ENCODE peak calls at places on chromosomes 7 and 10, in four cellular contexts. One of them, this sample, is unnamed. For H3K9me3 and H3K27me3, the result is how much of the 10 kb centered on the place peaks cover.

GRCh38 chr7:137986252-137987010 is 15.5 kb downstream of the CREB3L2 start:
- DNase-seq in GM23248: peak
- DNase-seq in heart right ventricle: no peak
- DNase-seq in neural progenitor cell: no peak
- DNase-seq in this sample: no peak

GRCh38 chr10:3542185-3542611 is 242.8 kb downstream of the KLF6 start:
- DNase-seq in GM23248: peak
- DNase-seq in heart right ventricle: no peak
- DNase-seq in neural progenitor cell: no peak
- DNase-seq in this sample: peak

GRCh38 chr10:70587045-70587658 is 15.4 kb downstream of the PRF1 start:
- DNase-seq in GM23248: no peak
- DNase-seq in heart right ventricle: no peak
- DNase-seq in neural progenitor cell: no peak
- DNase-seq in this sample: no peak

GRCh38 chr10:95964786-95965185 is 57.0 kb downstream of the CC2D2B start:
- DNase-seq in GM23248: peak
- DNase-seq in heart right ventricle: no peak
- DNase-seq in neural progenitor cell: no peak
- DNase-seq in this sample: no peak

GRCh38 chr10:89515031-89515841 is 20.2 kb downstream of the SLC16A12 start:
- DNase-seq in GM23248: peak
- DNase-seq in heart right ventricle: no peak
- DNase-seq in neural progenitor cell: no peak
- DNase-seq in this sample: peak

GRCh38 chr7:92292981-92293380 is 47.2 kb downstream of the ANKIB1 start:
- DNase-seq in GM23248: no peak
- DNase-seq in heart right ventricle: no peak
- DNase-seq in neural progenitor cell: no peak
- DNase-seq in this sample: no peak

GRCh38 chr10:32976338-32976737 is 18.3 kb upstream of the ITGB1 start:
- DNase-seq in GM23248: no peak
- DNase-seq in heart right ventricle: no peak
- DNase-seq in neural progenitor cell: no peak
- DNase-seq in this sample: no peak

GRCh38 chr10:116787018-116787674 is 44.8 kb upstream of the HSPA12A start:
- DNase-seq in GM23248: no peak
- DNase-seq in heart right ventricle: no peak
- DNase-seq in neural progenitor cell: no peak
- DNase-seq in this sample: no peak

GRCh38 chr7:28802450-28802849 is 155.7 kb downstream of the TRIL start:
- DNase-seq in GM23248: peak
- DNase-seq in heart right ventricle: no peak
- DNase-seq in neural progenitor cell: no peak
- DNase-seq in this sample: no peak

GRCh38 chr10:122845783-122846332 is at the start of gene CUZD1:
- DNase-seq in GM23248: no peak
- DNase-seq in heart right ventricle: no peak
- DNase-seq in neural progenitor cell: peak
- DNase-seq in this sample: no peak

GRCh38 chr7:149198161-149198816 is 2.9 kb downstream of the ZNF282 start:
- DNase-seq in GM23248: no peak
- DNase-seq in heart right ventricle: no peak
- DNase-seq in neural progenitor cell: no peak
- DNase-seq in this sample: no peak

GRCh38 chr7:138001529-138002095 is at the start of gene CREB3L2:
- DNase-seq in GM23248: peak
- DNase-seq in heart right ventricle: peak
- DNase-seq in neural progenitor cell: peak
- DNase-seq in this sample: peak

GRCh38 chr7:30469303-30469702 is 9.3 kb downstream of the NOD1 start:
- DNase-seq in GM23248: peak
- DNase-seq in heart right ventricle: peak
- DNase-seq in neural progenitor cell: peak
- DNase-seq in this sample: peak

GRCh38 chr7:157825325-157825724 is 488.5 kb downstream of the DNAJB6 start:
- DNase-seq in GM23248: no peak
- DNase-seq in heart right ventricle: no peak
- DNase-seq in neural progenitor cell: no peak
- DNase-seq in this sample: peak

GRCh38 chr10:13701157-13701919 is 114.6 kb downstream of the PRPF18 start:
- DNase-seq in GM23248: no peak
- DNase-seq in heart right ventricle: no peak
- DNase-seq in neural progenitor cell: no peak
- DNase-seq in this sample: no peak

GRCh38 chr10:24965051-24965450 is 12.6 kb upstream of the PRTFDC1 start:
- DNase-seq in GM23248: no peak
- DNase-seq in heart right ventricle: no peak
- DNase-seq in neural progenitor cell: no peak
- DNase-seq in this sample: no peak

GRCh38 chr10:49050338-49050737 is 65.0 kb downstream of the VSTM4 start:
- DNase-seq in GM23248: no peak
- DNase-seq in heart right ventricle: no peak
- DNase-seq in neural progenitor cell: no peak
- DNase-seq in this sample: no peak

DNA sequence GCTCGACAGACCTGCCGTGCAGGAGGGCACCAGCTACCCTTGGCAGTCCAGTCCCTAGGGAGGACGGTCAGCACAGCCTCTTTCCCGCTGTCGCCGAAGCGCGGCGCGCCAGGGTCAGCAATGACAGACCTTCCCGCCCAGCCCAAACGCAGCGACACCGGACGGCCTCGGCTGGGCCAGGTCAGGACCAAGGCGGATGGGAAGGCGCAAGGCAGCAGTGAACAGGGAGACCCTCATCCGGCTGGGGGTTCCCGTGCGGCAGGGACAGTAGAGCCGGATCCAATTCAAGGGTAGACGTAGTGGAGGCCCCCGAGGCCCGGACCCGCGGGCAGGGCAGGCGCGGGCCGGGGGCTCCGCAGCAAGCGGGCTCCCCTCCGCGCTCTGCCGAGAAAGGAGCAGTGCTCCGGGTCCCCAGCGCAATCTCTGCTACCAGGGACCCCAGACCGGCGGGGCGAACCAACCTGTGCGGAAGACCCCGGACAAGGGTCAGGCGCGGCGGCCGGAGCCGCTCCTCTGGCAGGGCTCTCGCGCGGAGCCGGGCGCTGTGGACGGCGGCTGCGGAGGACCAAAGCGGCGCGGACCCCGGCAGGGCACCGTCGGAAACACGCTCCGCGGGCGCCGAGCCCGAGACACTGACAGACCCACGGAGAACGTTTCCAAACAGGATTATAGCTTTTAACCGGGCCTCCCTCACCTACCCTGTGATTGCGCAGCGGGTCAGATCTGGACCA is at the start of gene SEC31B:
- DNase-seq in GM23248: peak
- DNase-seq in heart right ventricle: peak
- DNase-seq in neural progenitor cell: peak
- DNase-seq in this sample: no peak
- H3K4me3 ChIP-seq in GM23248: peak
- H3K4me3 ChIP-seq in heart right ventricle: peak
- H3K4me3 ChIP-seq in neural progenitor cell: peak
- H3K4me3 ChIP-seq in this sample: no peak

DNA sequence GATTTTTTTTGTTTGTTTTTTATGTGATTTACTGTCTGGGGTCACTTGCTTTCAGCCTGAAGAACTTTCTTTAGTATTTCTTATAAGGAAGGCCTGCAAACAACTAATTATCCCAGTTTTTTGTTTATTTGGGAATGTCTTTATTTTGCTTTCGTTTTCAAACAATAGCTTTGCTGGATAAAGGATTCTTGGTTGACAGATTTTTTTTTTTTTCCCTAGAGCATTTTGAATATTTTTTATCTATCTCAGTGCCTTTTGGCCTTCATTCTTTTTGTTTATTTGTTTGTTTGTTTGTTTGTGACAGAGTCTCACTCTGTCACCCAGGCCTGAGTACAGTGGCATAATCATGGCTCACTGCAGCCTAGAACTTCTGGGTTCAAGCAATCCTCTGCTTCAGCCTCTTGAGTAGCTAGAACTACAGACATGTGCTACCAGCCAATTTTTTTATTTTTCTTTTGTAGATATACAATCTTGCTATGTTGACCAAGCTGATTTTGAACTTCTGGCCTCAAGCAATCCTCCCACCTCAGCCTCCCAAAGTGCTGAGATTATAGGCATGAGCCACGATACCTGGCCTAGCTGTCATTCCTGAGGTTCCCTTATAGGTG is 46.3 kb upstream of the FZD9 start:
- DNase-seq in GM23248: no peak
- DNase-seq in heart right ventricle: no peak
- DNase-seq in neural progenitor cell: no peak
- DNase-seq in this sample: no peak
- H3K9me3 ChIP-seq in GM23248: under half
- H3K9me3 ChIP-seq in heart right ventricle: half or more
- H3K9me3 ChIP-seq in neural progenitor cell: under half
- H3K9me3 ChIP-seq in this sample: under half

DNA sequence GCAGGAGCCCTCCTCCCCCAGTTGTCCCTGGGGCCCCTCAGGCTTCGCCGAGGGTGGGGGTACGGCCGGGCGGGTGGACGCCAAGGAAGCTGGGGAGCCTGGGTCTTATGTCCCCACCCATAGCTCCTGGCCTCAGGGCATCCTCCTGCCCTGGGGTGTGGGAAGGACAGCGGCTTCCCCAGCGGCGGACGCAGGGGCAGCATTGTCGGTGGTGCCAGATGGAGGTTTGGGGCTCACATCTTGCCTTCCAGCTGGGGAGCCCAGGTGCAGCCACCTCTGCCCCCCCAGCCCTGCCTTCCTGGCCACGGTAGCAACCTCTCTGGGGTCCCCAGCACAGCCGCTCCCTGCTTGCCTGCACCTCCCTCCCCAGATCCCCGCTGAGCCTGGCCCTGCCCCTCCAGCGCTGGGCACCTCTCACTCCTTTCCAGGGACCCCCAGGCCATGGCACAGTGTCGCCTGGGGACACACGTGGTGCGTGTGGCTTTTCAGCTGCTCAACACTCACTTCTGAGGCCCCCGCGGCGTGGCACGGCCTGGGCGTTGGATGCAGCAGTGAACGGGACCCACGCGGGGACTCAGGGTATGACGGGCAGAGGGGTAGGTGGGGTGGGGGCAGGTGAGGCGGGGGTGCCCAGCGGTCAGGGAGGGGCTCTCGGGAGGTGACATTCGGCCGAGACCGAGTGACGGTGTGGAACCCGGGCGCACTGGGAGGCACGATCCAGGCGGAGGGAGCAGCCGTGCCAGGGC is 53.1 kb downstream of the UNCX start:
- DNase-seq in GM23248: no peak
- DNase-seq in heart right ventricle: peak
- DNase-seq in neural progenitor cell: no peak
- DNase-seq in this sample: no peak
- H3K27me3 ChIP-seq in GM23248: under half
- H3K27me3 ChIP-seq in heart right ventricle: half or more
- H3K27me3 ChIP-seq in neural progenitor cell: under half
- H3K27me3 ChIP-seq in this sample: under half

GRCh38 chr10:23096814-23097549 is 1.6 kb downstream of the MSRB2 start:
- DNase-seq in GM23248: peak
- DNase-seq in heart right ventricle: no peak
- DNase-seq in neural progenitor cell: no peak
- DNase-seq in this sample: no peak
- H3K4me3 ChIP-seq in GM23248: peak
- H3K4me3 ChIP-seq in heart right ventricle: peak
- H3K4me3 ChIP-seq in neural progenitor cell: peak
- H3K4me3 ChIP-seq in this sample: peak

DNA sequence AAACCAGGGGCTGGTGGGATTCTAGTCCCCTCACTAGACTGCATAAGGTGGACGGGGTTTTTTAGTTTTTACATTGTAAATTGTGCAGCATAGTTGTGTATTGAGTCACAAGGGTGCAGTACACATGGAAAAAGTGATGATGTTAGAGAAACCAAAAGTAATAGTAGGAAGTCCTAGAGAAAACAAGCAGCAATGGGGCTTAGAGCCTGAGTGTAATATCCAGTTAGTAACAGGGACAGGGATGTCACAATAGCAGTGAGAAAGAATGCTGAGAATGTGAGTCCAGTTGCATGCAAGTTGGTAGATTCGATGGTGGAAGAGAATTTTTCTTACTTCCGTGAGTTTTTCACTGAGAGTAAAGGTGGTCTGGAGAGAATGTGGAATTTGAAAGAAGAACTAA is 879.3 kb downstream of the SORCS1 start:
- DNase-seq in GM23248: peak
- DNase-seq in heart right ventricle: no peak
- DNase-seq in neural progenitor cell: peak
- DNase-seq in this sample: no peak
- H3K9me3 ChIP-seq in GM23248: under half
- H3K9me3 ChIP-seq in heart right ventricle: under half
- H3K9me3 ChIP-seq in neural progenitor cell: under half
- H3K9me3 ChIP-seq in this sample: under half

DNA sequence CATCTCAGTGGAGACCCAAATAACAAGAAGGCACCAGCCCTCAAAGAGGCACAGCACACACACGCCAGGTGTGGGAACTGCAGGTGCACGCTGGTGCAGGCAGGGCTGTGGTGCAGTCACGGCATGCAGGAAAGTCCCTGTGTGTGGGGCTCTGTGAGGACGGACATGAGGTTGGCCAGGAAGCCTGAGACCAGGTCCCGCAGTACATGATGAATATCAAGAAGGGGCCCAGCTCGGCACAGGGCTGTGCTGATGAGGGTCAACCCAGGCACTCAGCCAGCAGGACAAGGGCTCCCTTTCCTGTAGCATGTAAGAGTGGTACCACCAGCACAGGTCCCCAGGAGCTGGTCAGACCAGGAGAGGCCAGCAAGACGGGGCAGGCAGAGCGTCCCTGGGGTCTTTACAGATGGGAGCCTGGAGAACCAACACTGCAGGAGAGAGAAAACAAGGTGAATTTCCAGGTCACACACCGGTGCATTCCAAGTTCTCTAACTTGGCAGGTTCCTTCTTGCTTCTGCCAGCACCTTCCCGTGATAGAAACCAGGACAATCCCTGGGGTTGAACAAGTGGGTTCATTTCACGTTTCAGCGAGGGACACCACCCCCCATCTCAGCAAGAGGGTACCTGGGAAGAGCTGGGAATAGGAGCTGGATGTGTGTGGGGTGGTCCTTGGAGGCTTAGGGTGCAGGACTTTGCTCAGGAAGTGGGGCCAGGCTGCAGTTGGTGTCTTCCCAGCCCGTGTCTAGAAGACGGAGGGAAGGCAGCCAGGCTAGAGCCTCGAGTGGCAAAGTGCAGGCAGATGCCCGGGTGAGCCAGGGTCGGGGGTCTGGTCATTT is 244.8 kb upstream of the TCERG1L start:
- DNase-seq in GM23248: no peak
- DNase-seq in heart right ventricle: no peak
- DNase-seq in neural progenitor cell: no peak
- DNase-seq in this sample: no peak
- H3K27me3 ChIP-seq in GM23248: under half
- H3K27me3 ChIP-seq in heart right ventricle: under half
- H3K27me3 ChIP-seq in neural progenitor cell: under half
- H3K27me3 ChIP-seq in this sample: under half

This sample was measured in MG63.